ENCODE peak calls at places on chromosomes 12 and 14, in four cellular contexts. Y, L, T and A are unnamed samples. For H3K36me3, the result is how much of the 10 kb centered on the place peaks cover.

GRCh38 chr14:102238131-102238530 is 66.8 kb downstream of the MOK start:
- DNase-seq in Y (no peak), L (no peak), T (no peak), A (no peak)

GRCh38 chr12:56159482-56160105 is 1.4 kb downstream of the MYL6 start:
- DNase-seq in Y (no peak), L (no peak), T (no peak), A (no peak)

GRCh38 chr12:112309797-112310196 is 72.4 kb downstream of the HECTD4 start:
- DNase-seq in Y (no peak), L (no peak), T (no peak), A (no peak)

GRCh38 chr12:22262309-22262708 is 72.2 kb downstream of the ST8SIA1 start:
- DNase-seq in Y (no peak), L (no peak), T (no peak), A (no peak)

GRCh38 chr14:51938137-51938536 is 51.2 kb upstream of the RTRAF start:
- DNase-seq in Y (no peak), L (no peak), T (no peak), A (no peak)

GRCh38 chr12:65613692-65614091 is 210.6 kb upstream of the HMGA2 start:
- DNase-seq in Y (no peak), L (no peak), T (no peak), A (no peak)

GRCh38 chr14:104550849-104551728 is 28.5 kb upstream of the C14orf180 start:
- DNase-seq in Y (peak), L (peak), T (no peak), A (no peak)

GRCh38 chr14:92135269-92135668 is 13.5 kb downstream of the CPSF2 start:
- DNase-seq in Y (no peak), L (no peak), T (no peak), A (no peak)

GRCh38 chr12:122996621-122997342 is 16.3 kb downstream of the ARL6IP4 start:
- DNase-seq in Y (no peak), L (no peak), T (no peak), A (no peak)

GRCh38 chr12:62279961-62280360 is 19.8 kb downstream of the USP15 start:
- DNase-seq in Y (no peak), L (no peak), T (no peak), A (no peak)

GRCh38 chr12:4030938-4031702 is 157.9 kb upstream of the PARP11 start:
- DNase-seq in Y (peak), L (peak), T (peak), A (peak)
- TF ChIP-seq POLR2A in Y (peak), L (peak), T (peak), A (peak)

GRCh38 chr12:117165342-117165741 is 24.9 kb downstream of the FBXO21 start:
- DNase-seq in Y (no peak), L (no peak), T (peak), A (no peak)

GRCh38 chr12:117166107-117166506 is 24.2 kb downstream of the FBXO21 start:
- DNase-seq in Y (no peak), L (no peak), T (no peak), A (no peak)

GRCh38 chr12:117168976-117169375 is 21.3 kb downstream of the FBXO21 start:
- DNase-seq in Y (no peak), L (no peak), T (no peak), A (no peak)

GRCh38 chr12:117169548-117169947 is 20.7 kb downstream of the FBXO21 start:
- DNase-seq in Y (no peak), L (no peak), T (no peak), A (no peak)

DNA sequence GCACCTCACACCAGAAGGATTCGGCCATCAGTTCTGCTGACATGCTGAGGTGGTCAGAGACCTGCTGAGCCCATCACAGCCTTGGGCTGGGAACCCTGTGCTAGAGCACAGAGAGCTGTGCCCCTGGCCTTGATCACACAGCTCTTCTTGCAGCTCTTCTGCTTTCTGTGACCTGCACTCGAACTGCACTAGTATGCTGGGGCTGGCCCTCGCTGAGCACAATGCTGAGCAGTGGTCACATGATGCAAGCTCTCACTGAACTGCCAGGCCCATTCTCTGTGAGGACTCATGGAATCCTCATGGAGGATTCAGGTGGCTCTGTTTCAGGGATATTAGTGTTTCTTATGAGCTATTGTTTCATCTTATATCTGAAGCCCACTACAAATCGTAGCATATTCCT is 22.5 kb downstream of the FBXO21 start:
- DNase-seq in Y (no peak), L (no peak), T (no peak), A (no peak)
- H3K27ac ChIP-seq in Y (no peak), L (no peak), T (no peak), A (no peak)

GRCh38 chr14:74476607-74477006 is 16.5 kb downstream of the NPC2 start:
- DNase-seq in Y (no peak), L (no peak), T (no peak), A (no peak)
- H3K36me3 ChIP-seq in Y (under half), L (under half), T (under half), A (under half)

DNA sequence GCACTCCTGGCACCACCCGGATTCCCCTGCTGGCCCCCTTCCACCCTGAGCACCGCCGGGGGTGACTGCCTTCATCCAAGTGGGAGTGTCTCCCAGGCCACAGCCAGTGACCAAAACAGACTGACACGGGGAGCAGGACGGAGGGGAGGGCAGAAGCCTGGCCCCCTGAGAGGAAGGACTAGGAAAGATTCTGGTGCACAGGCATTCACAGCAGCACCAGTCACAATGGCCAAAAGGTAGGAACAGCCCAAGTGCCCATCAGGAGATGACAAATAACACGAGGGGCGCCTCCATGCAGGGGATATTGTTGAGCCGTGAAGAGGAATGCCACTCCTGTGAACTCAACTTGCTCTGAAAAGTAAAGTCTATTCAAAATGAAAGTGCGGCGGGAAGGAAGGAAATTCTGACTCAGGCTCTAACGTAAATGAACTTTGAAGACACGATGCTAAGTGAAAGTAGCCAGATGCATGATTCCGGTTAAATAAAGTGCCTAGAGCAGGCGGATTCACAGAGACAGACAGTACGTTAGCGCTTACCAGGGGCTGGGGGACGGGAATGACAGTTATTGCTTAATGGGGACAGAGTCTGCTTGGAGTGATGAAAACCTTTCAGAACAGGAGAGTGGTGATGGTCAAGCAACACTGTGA is 146.1 kb upstream of the NCOR2 start:
- DNase-seq in Y (peak), L (no peak), T (no peak), A (no peak)
- TF ChIP-seq POLR2A in Y (no peak), L (no peak), T (no peak), A (peak)

GRCh38 chr12:45357547-45358417 is 141.9 kb downstream of the ANO6 start:
- DNase-seq in Y (no peak), L (no peak), T (no peak), A (peak)
- H3K27ac ChIP-seq in Y (peak), L (peak), T (no peak), A (peak)

DNA sequence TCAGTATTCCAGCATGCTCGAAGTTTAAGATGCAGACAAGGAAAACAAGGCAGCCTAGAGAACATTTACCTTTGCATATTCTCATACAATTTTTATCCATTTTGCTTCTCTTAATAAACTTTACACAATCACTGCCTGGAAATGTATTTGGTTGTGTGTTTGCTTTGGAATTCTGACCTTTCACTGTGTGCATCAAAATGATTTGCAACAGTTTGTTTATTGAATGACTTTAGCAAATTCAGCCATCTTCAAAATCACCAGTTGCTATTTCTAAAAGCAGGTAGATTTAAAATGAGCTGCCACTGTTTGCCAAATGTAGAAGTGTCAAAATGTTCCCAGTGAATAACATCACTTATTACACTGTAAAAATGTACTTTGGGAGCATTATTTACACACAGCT is 669.9 kb downstream of the SLC16A7 start:
- DNase-seq in Y (no peak), L (no peak), T (no peak), A (no peak)
- H3K36me3 ChIP-seq in Y (under half), L (under half), T (under half), A (under half)

GRCh38 chr12:13386269-13387039 is 189.9 kb downstream of the EMP1 start:
- DNase-seq in Y (no peak), L (no peak), T (no peak), A (no peak)
- TF ChIP-seq POLR2A in Y (no peak), L (no peak), T (no peak), A (no peak)

GRCh38 chr12:79055926-79056674 is 191.5 kb downstream of the SYT1 start:
- DNase-seq in Y (no peak), L (no peak), T (no peak), A (no peak)
- H3K27ac ChIP-seq in Y (no peak), L (no peak), T (no peak), A (no peak)